ENCODE peak calls at places on chromosomes 7 and 10, in ten cellular contexts. One of them, this sample, is unnamed.
A peak's percentile ranks its signal among the peaks of the same experiment; 100 is the strongest.

GRCh38 chr10:63866075-63866746 is 345.0 kb downstream of the REEP3 start:
- DNase-seq in activated gamma-delta T cell treated with anti-CD3 and anti-CD28 coated beads, Interleukin-2, amount 50 U/mL, for 16 hours: peak; percentile 6
- DNase-seq in MCF 10A: peak; percentile 64
- DNase-seq in NCI-H1417: peak; percentile 50
- DNase-seq in nephron progenitor cell: peak; percentile 74
- DNase-seq in stimulated activated CD4-positive, alpha-beta T cell treated with anti-CD3 and anti-CD28 coated beads, Interleukin-1b, Interleukin-23, amount 100 ng/mL, for 4 hours: no peak
- DNase-seq in cardiac fibroblast: peak; percentile 70
- DNase-seq in SHP77 treated with DMSO at 0.1 percent for 48 hours: peak; percentile 32
- DNase-seq in colonic mucosa: peak; percentile 43
- DNase-seq in stimulated activated CD8-positive, alpha-beta memory T cell treated with anti-CD3 and anti-CD28 coated beads, Interleukin-4, amount 100 ng/mL, for 1 hour: no peak
- DNase-seq in this sample: peak; percentile 42

GRCh38 chr10:129744134-129744895 is 219.8 kb downstream of the EBF3 start:
- DNase-seq in colonic mucosa: no peak
- DNase-seq in nephron progenitor cell: no peak
- DNase-seq in NCI-H1417: no peak
- DNase-seq in MCF 10A: no peak
- DNase-seq in stimulated activated CD8-positive, alpha-beta memory T cell treated with anti-CD3 and anti-CD28 coated beads, Interleukin-4, amount 100 ng/mL, for 1 hour: no peak
- DNase-seq in stimulated activated CD4-positive, alpha-beta T cell treated with anti-CD3 and anti-CD28 coated beads, Interleukin-1b, Interleukin-23, amount 100 ng/mL, for 4 hours: no peak
- DNase-seq in SHP77 treated with DMSO at 0.1 percent for 48 hours: no peak
- DNase-seq in cardiac fibroblast: no peak
- DNase-seq in activated gamma-delta T cell treated with anti-CD3 and anti-CD28 coated beads, Interleukin-2, amount 50 U/mL, for 16 hours: no peak
- DNase-seq in this sample: no peak

GRCh38 chr7:158080899-158081445 is 506.7 kb downstream of the PTPRN2 start:
- DNase-seq in colonic mucosa: no peak
- DNase-seq in cardiac fibroblast: no peak
- DNase-seq in SHP77 treated with DMSO at 0.1 percent for 48 hours: no peak
- DNase-seq in MCF 10A: no peak
- DNase-seq in stimulated activated CD8-positive, alpha-beta memory T cell treated with anti-CD3 and anti-CD28 coated beads, Interleukin-4, amount 100 ng/mL, for 1 hour: no peak
- DNase-seq in NCI-H1417: no peak
- DNase-seq in stimulated activated CD4-positive, alpha-beta T cell treated with anti-CD3 and anti-CD28 coated beads, Interleukin-1b, Interleukin-23, amount 100 ng/mL, for 4 hours: no peak
- DNase-seq in nephron progenitor cell: no peak
- DNase-seq in activated gamma-delta T cell treated with anti-CD3 and anti-CD28 coated beads, Interleukin-2, amount 50 U/mL, for 16 hours: no peak
- DNase-seq in this sample: no peak

GRCh38 chr10:3213174-3213573 is 40.6 kb upstream of the PITRM1 start:
- DNase-seq in colonic mucosa: no peak
- DNase-seq in MCF 10A: no peak
- DNase-seq in SHP77 treated with DMSO at 0.1 percent for 48 hours: no peak
- DNase-seq in NCI-H1417: no peak
- DNase-seq in stimulated activated CD8-positive, alpha-beta memory T cell treated with anti-CD3 and anti-CD28 coated beads, Interleukin-4, amount 100 ng/mL, for 1 hour: no peak
- DNase-seq in cardiac fibroblast: no peak
- DNase-seq in nephron progenitor cell: peak; percentile 25
- DNase-seq in stimulated activated CD4-positive, alpha-beta T cell treated with anti-CD3 and anti-CD28 coated beads, Interleukin-1b, Interleukin-23, amount 100 ng/mL, for 4 hours: no peak
- DNase-seq in activated gamma-delta T cell treated with anti-CD3 and anti-CD28 coated beads, Interleukin-2, amount 50 U/mL, for 16 hours: no peak
- DNase-seq in this sample: no peak

GRCh38 chr10:3837909-3838722 is 53.1 kb upstream of the KLF6 start:
- DNase-seq in activated gamma-delta T cell treated with anti-CD3 and anti-CD28 coated beads, Interleukin-2, amount 50 U/mL, for 16 hours: no peak
- DNase-seq in cardiac fibroblast: no peak
- DNase-seq in stimulated activated CD8-positive, alpha-beta memory T cell treated with anti-CD3 and anti-CD28 coated beads, Interleukin-4, amount 100 ng/mL, for 1 hour: no peak
- DNase-seq in colonic mucosa: no peak
- DNase-seq in stimulated activated CD4-positive, alpha-beta T cell treated with anti-CD3 and anti-CD28 coated beads, Interleukin-1b, Interleukin-23, amount 100 ng/mL, for 4 hours: no peak
- DNase-seq in MCF 10A: no peak
- DNase-seq in NCI-H1417: no peak
- DNase-seq in SHP77 treated with DMSO at 0.1 percent for 48 hours: no peak
- DNase-seq in nephron progenitor cell: no peak
- DNase-seq in this sample: no peak

GRCh38 chr10:118543714-118544400 is 51.6 kb downstream of the PRLHR start:
- DNase-seq in SHP77 treated with DMSO at 0.1 percent for 48 hours: peak; percentile 14
- DNase-seq in stimulated activated CD8-positive, alpha-beta memory T cell treated with anti-CD3 and anti-CD28 coated beads, Interleukin-4, amount 100 ng/mL, for 1 hour: no peak
- DNase-seq in cardiac fibroblast: peak; percentile 53
- DNase-seq in MCF 10A: peak; percentile 81
- DNase-seq in colonic mucosa: peak; percentile 44
- DNase-seq in activated gamma-delta T cell treated with anti-CD3 and anti-CD28 coated beads, Interleukin-2, amount 50 U/mL, for 16 hours: no peak
- DNase-seq in nephron progenitor cell: peak; percentile 64
- DNase-seq in stimulated activated CD4-positive, alpha-beta T cell treated with anti-CD3 and anti-CD28 coated beads, Interleukin-1b, Interleukin-23, amount 100 ng/mL, for 4 hours: peak; percentile 22
- DNase-seq in NCI-H1417: peak; percentile 50
- DNase-seq in this sample: peak; percentile 51

GRCh38 chr7:114345494-114345893 is 69.1 kb upstream of the FOXP2 start:
- DNase-seq in colonic mucosa: no peak
- DNase-seq in cardiac fibroblast: peak; percentile 2
- DNase-seq in NCI-H1417: no peak
- DNase-seq in stimulated activated CD4-positive, alpha-beta T cell treated with anti-CD3 and anti-CD28 coated beads, Interleukin-1b, Interleukin-23, amount 100 ng/mL, for 4 hours: no peak
- DNase-seq in nephron progenitor cell: no peak
- DNase-seq in SHP77 treated with DMSO at 0.1 percent for 48 hours: no peak
- DNase-seq in activated gamma-delta T cell treated with anti-CD3 and anti-CD28 coated beads, Interleukin-2, amount 50 U/mL, for 16 hours: no peak
- DNase-seq in MCF 10A: no peak
- DNase-seq in stimulated activated CD8-positive, alpha-beta memory T cell treated with anti-CD3 and anti-CD28 coated beads, Interleukin-4, amount 100 ng/mL, for 1 hour: no peak
- DNase-seq in this sample: no peak

GRCh38 chr7:141290365-141290764 is 216.5 kb downstream of the TMEM178B start:
- DNase-seq in stimulated activated CD8-positive, alpha-beta memory T cell treated with anti-CD3 and anti-CD28 coated beads, Interleukin-4, amount 100 ng/mL, for 1 hour: no peak
- DNase-seq in MCF 10A: no peak
- DNase-seq in colonic mucosa: no peak
- DNase-seq in SHP77 treated with DMSO at 0.1 percent for 48 hours: no peak
- DNase-seq in stimulated activated CD4-positive, alpha-beta T cell treated with anti-CD3 and anti-CD28 coated beads, Interleukin-1b, Interleukin-23, amount 100 ng/mL, for 4 hours: no peak
- DNase-seq in activated gamma-delta T cell treated with anti-CD3 and anti-CD28 coated beads, Interleukin-2, amount 50 U/mL, for 16 hours: no peak
- DNase-seq in cardiac fibroblast: no peak
- DNase-seq in NCI-H1417: no peak
- DNase-seq in nephron progenitor cell: no peak
- DNase-seq in this sample: no peak

GRCh38 chr7:23473848-23474097 is 3.5 kb upstream of the IGF2BP3 start:
- DNase-seq in nephron progenitor cell: peak; percentile 57
- DNase-seq in colonic mucosa: no peak
- DNase-seq in SHP77 treated with DMSO at 0.1 percent for 48 hours: no peak
- DNase-seq in activated gamma-delta T cell treated with anti-CD3 and anti-CD28 coated beads, Interleukin-2, amount 50 U/mL, for 16 hours: no peak
- DNase-seq in NCI-H1417: no peak
- DNase-seq in stimulated activated CD8-positive, alpha-beta memory T cell treated with anti-CD3 and anti-CD28 coated beads, Interleukin-4, amount 100 ng/mL, for 1 hour: no peak
- DNase-seq in stimulated activated CD4-positive, alpha-beta T cell treated with anti-CD3 and anti-CD28 coated beads, Interleukin-1b, Interleukin-23, amount 100 ng/mL, for 4 hours: no peak
- DNase-seq in MCF 10A: no peak
- DNase-seq in cardiac fibroblast: no peak
- DNase-seq in this sample: peak; percentile 76

This sample was measured in NCI-H1105 treated with DMSO at 0.1 percent for 48 hours.